ENCODE peak calls at places on chromosomes 3 and 15, in seven cellular contexts. U is iris pigment epithelial cell; Z is prostate gland; K is pancreas; V is CD8-positive, alpha-beta memory T cell; R is HL-60; E is heart right ventricle. D is an unnamed sample.

GRCh38 chr3:177284383-177284881 is 87.2 kb upstream of the TBL1XR1 start:
- DNase-seq in U (peak), E (peak), Z (no peak), V (no peak), K (no peak), R (peak), D (peak)

GRCh38 chr15:63169796-63170195 is 12.5 kb upstream of the RPS27L start:
- DNase-seq in Z (no peak), R (no peak), U (no peak), E (no peak), V (no peak), K (no peak), D (no peak)

GRCh38 chr3:102090646-102091045 is 241.3 kb downstream of the NFKBIZ start:
- DNase-seq in K (no peak), V (no peak), U (peak), Z (no peak), R (no peak), E (no peak), D (no peak)

GRCh38 chr15:100897873-100898490 is 18.4 kb downstream of the ALDH1A3 start:
- DNase-seq in V (no peak), R (no peak), E (no peak), K (no peak), U (no peak), Z (peak), D (no peak)

GRCh38 chr3:122488262-122488973 is 26.3 kb downstream of the KPNA1 start:
- DNase-seq in Z (no peak), E (no peak), U (no peak), V (no peak), R (no peak), K (no peak), D (no peak)

GRCh38 chr3:29759021-29759359 is 478.1 kb downstream of the RBMS3 start:
- DNase-seq in U (peak), Z (no peak), K (no peak), V (no peak), E (no peak), R (no peak), D (no peak)

GRCh38 chr3:173983353-173983752 is 585.8 kb downstream of the NLGN1 start:
- DNase-seq in E (no peak), R (no peak), K (no peak), Z (no peak), V (no peak), U (no peak), D (no peak)

GRCh38 chr3:72810659-72811434 is 37.4 kb downstream of the SHQ1 start:
- DNase-seq in V (no peak), K (no peak), Z (no peak), R (no peak), U (no peak), E (no peak), D (no peak)

GRCh38 chr15:25795061-25795460 is 68.1 kb downstream of the ATP10A start:
- DNase-seq in V (no peak), E (no peak), R (no peak), K (no peak), Z (no peak), U (no peak), D (no peak)

GRCh38 chr3:42960282-42960681 is 18.8 kb upstream of the GASK1A start:
- DNase-seq in E (no peak), Z (no peak), R (no peak), K (no peak), U (peak), V (no peak), D (no peak)

GRCh38 chr3:194548346-194549321 is 61.8 kb upstream of the ATP13A3 start:
- DNase-seq in U (peak), V (no peak), R (no peak), K (no peak), E (no peak), Z (no peak), D (no peak)

GRCh38 chr3:89107461-89108035 is at the start of gene EPHA3:
- DNase-seq in V (peak), K (peak), R (no peak), E (peak), U (peak), Z (peak), D (peak)

GRCh38 chr3:72436863-72437592 is 411.2 kb downstream of the SHQ1 start:
- DNase-seq in Z (no peak), K (no peak), V (no peak), R (no peak), E (no peak), U (no peak), D (no peak)

GRCh38 chr3:150409125-150409526 is 1.0 kb downstream of the TSC22D2 start:
- DNase-seq in U (no peak), R (no peak), Z (peak), K (no peak), E (no peak), V (no peak), D (no peak)

GRCh38 chr3:9649791-9650521 is 651 bp downstream of the MTMR14 start:
- DNase-seq in E (no peak), Z (no peak), U (no peak), K (no peak), V (no peak), R (peak), D (no peak)

GRCh38 chr15:62138124-62138523 is 27.0 kb downstream of the C2CD4B start:
- DNase-seq in V (no peak), R (no peak), K (no peak), U (peak), E (no peak), Z (no peak), D (no peak)

GRCh38 chr3:141942006-141942405 is 65.6 kb downstream of the ATP1B3 start:
- DNase-seq in V (no peak), K (no peak), E (no peak), U (no peak), Z (no peak), R (no peak), D (no peak)

GRCh38 chr3:49721165-49721860 is 1.8 kb upstream of the AMIGO3 start:
- DNase-seq in U (no peak), V (no peak), E (no peak), Z (no peak), K (no peak), R (no peak), D (no peak)

GRCh38 chr15:82666606-82667005 is 19.4 kb upstream of the CPEB1 start:
- DNase-seq in K (no peak), Z (no peak), E (no peak), R (no peak), U (no peak), V (no peak), D (no peak)

GRCh38 chr3:56887402-56888025 is 85.8 kb upstream of the ARHGEF3 start:
- DNase-seq in K (no peak), Z (no peak), E (no peak), U (no peak), R (no peak), V (peak), D (no peak)

GRCh38 chr3:49629866-49630265 is 44.3 kb upstream of the APEH start:
- DNase-seq in E (no peak), R (no peak), V (no peak), U (no peak), K (no peak), Z (no peak), D (no peak)

GRCh38 chr15:85407421-85408269 is 27.2 kb downstream of the AKAP13 start:
- DNase-seq in V (no peak), E (no peak), Z (no peak), R (no peak), K (no peak), U (peak), D (no peak)

GRCh38 chr3:142445816-142446254 is 2.0 kb downstream of the XRN1 start:
- DNase-seq in Z (no peak), E (no peak), R (no peak), U (peak), K (no peak), V (no peak), D (no peak)

GRCh38 chr15:49037546-49037940 is 8.7 kb downstream of the SECISBP2L start:
- DNase-seq in R (no peak), E (no peak), K (no peak), V (no peak), U (peak), Z (no peak), D (no peak)

GRCh38 chr15:52252781-52253180 is 42.8 kb downstream of the MYO5C start:
- DNase-seq in V (no peak), U (peak), Z (no peak), R (no peak), K (no peak), E (no peak), D (no peak)

GRCh38 chr3:172601066-172601832 is 78.0 kb upstream of the TNFSF10 start:
- DNase-seq in U (no peak), V (no peak), R (no peak), E (no peak), Z (no peak), K (no peak), D (no peak)

GRCh38 chr3:122907471-122907870 is 112.6 kb downstream of the SLC49A4 start:
- DNase-seq in R (no peak), U (no peak), E (no peak), K (no peak), Z (no peak), V (no peak), D (no peak)

GRCh38 chr15:47186071-47186470 is 531.2 kb upstream of the SEMA6D start:
- DNase-seq in Z (no peak), U (no peak), V (no peak), E (no peak), K (no peak), R (no peak), D (no peak)

GRCh38 chr3:134367869-134368750 is 6.1 kb downstream of the AMOTL2 start:
- DNase-seq in E (no peak), Z (no peak), K (no peak), R (no peak), V (no peak), U (no peak), D (no peak)

GRCh38 chr3:51681453-51681852 is 10.4 kb downstream of the TEX264 start:
- DNase-seq in E (no peak), U (peak), K (no peak), V (peak), Z (no peak), R (peak), D (peak)

GRCh38 chr15:70793694-70794093 is 30.3 kb upstream of the UACA start:
- DNase-seq in R (no peak), K (no peak), U (no peak), V (no peak), E (no peak), Z (no peak), D (no peak)

GRCh38 chr15:43911235-43911661 is 84.4 kb downstream of the WDR76 start:
- DNase-seq in U (peak), R (no peak), E (no peak), V (no peak), Z (no peak), K (no peak), D (no peak)

GRCh38 chr3:47000198-47000815 is 20.8 kb downstream of the NBEAL2 start:
- DNase-seq in K (peak), E (no peak), R (no peak), U (no peak), Z (no peak), V (peak), D (no peak)

GRCh38 chr15:51212909-51213308 is 118.2 kb upstream of the TNFAIP8L3 start:
- DNase-seq in Z (no peak), K (no peak), U (no peak), E (no peak), R (no peak), V (no peak), D (no peak)

GRCh38 chr3:108414007-108414406 is 96.4 kb downstream of the MYH15 start:
- DNase-seq in R (no peak), Z (no peak), U (peak), E (no peak), K (no peak), V (no peak), D (no peak)

GRCh38 chr15:47196057-47196456 is 521.2 kb upstream of the SEMA6D start:
- DNase-seq in U (peak), K (peak), R (peak), Z (peak), E (peak), V (no peak), D (no peak)

GRCh38 chr3:112097378-112097777 is 11.2 kb downstream of the C3orf52 start:
- DNase-seq in R (no peak), Z (peak), V (no peak), U (peak), K (no peak), E (no peak), D (no peak)